ENCODE peak calls at places on chromosomes 7 and 10, in seven cellular contexts. G, A, K, U, S, L and Z are unnamed samples.

GRCh38 chr7:36129048-36129534 is 24.0 kb upstream of the EEPD1 start:
- DNase-seq in S (no peak), A (no peak), G (peak; percentile 64), K (peak; percentile 65), L (peak; percentile 25), U (peak; percentile 89), Z (peak; percentile 70)

GRCh38 chr10:70679498-70679897 is 7.2 kb downstream of the ADAMTS14 start:
- DNase-seq in A (peak; percentile 66), S (no peak), K (no peak), G (no peak), L (peak; percentile 64), U (no peak), Z (no peak)

GRCh38 chr10:121683366-121683765 is 85.1 kb upstream of the FGFR2 start:
- DNase-seq in A (no peak), K (no peak), L (no peak), U (no peak), G (no peak), S (no peak), Z (no peak)

GRCh38 chr7:47337531-47337930 is 244.4 kb downstream of the TNS3 start:
- DNase-seq in A (no peak), L (no peak), G (peak; percentile 64), U (no peak), K (no peak), S (peak; percentile 6), Z (no peak)

GRCh38 chr7:104039363-104039762 is 49.9 kb upstream of the RELN start:
- DNase-seq in L (no peak), K (no peak), U (no peak), S (no peak), G (no peak), A (no peak), Z (no peak)

GRCh38 chr10:24457661-24458318 is 248.9 kb downstream of the KIAA1217 start:
- DNase-seq in G (peak; percentile 92), K (no peak), A (no peak), S (no peak), U (peak; percentile 54), L (no peak), Z (peak; percentile 51)

GRCh38 chr7:121595949-121596692 is 200.0 kb upstream of the FAM3C start:
- DNase-seq in U (no peak), G (no peak), S (no peak), L (no peak), K (no peak), A (no peak), Z (no peak)

GRCh38 chr10:44051584-44052385 is 333.1 kb downstream of the CXCL12 start:
- DNase-seq in A (no peak), G (peak; percentile 72), S (no peak), U (peak; percentile 77), L (peak; percentile 67), K (no peak), Z (no peak)

GRCh38 chr10:103542764-103543616 is 49.5 kb downstream of the NEURL1 start:
- DNase-seq in L (peak; percentile 49), S (peak; percentile 76), A (no peak), G (peak; percentile 37), K (no peak), U (peak; percentile 66), Z (no peak)

GRCh38 chr7:129452589-129453231 is 18.5 kb downstream of the STRIP2 start:
- DNase-seq in U (no peak), S (no peak), G (no peak), A (no peak), L (no peak), K (no peak), Z (no peak)

GRCh38 chr10:45015590-45015989 is 14.9 kb downstream of the ZNF22 start:
- DNase-seq in S (no peak), U (no peak), A (no peak), K (no peak), L (no peak), G (no peak), Z (no peak)

GRCh38 chr10:63651864-63652263 is 130.7 kb downstream of the REEP3 start:
- DNase-seq in G (no peak), S (no peak), A (no peak), L (no peak), U (no peak), K (no peak), Z (no peak)

GRCh38 chr10:130491698-130492050 is 355.5 kb downstream of the GLRX3 start:
- DNase-seq in G (no peak), S (no peak), K (no peak), L (no peak), A (no peak), U (no peak), Z (no peak)

GRCh38 chr10:63866075-63866746 is 345.0 kb downstream of the REEP3 start:
- DNase-seq in S (peak; percentile 46), L (peak; percentile 54), A (peak; percentile 9), U (peak; percentile 74), G (peak; percentile 64), K (peak; percentile 27), Z (peak; percentile 64)

GRCh38 chr7:132393789-132394261 is 182.4 kb downstream of the PLXNA4 start:
- DNase-seq in G (no peak), K (no peak), S (no peak), U (no peak), A (no peak), L (no peak), Z (no peak)

GRCh38 chr10:113316506-113316905 is 236.3 kb upstream of the HABP2 start:
- DNase-seq in U (peak; percentile 41), A (no peak), G (no peak), K (no peak), L (no peak), S (no peak), Z (no peak)

GRCh38 chr10:124004372-124004928 is 88.9 kb downstream of the CHST15 start:
- DNase-seq in G (no peak), A (no peak), S (no peak), U (no peak), K (no peak), L (no peak), Z (no peak)

GRCh38 chr10:7000063-7000462 is 410.8 kb downstream of the SFMBT2 start:
- DNase-seq in L (no peak), A (no peak), U (no peak), K (no peak), G (no peak), S (no peak), Z (no peak)

GRCh38 chr7:151286148-151286547 is 37.7 kb upstream of the SMARCD3 start:
- DNase-seq in G (no peak), U (no peak), L (peak; percentile 6), A (no peak), S (peak; percentile 4), K (no peak), Z (no peak)

GRCh38 chr7:105277341-105277740 is 111.4 kb downstream of the SRPK2 start:
- DNase-seq in L (peak; percentile 19), G (peak; percentile 79), S (no peak), U (peak; percentile 53), A (no peak), K (no peak), Z (peak; percentile 47)

GRCh38 chr10:18918545-18918944 is 130.1 kb upstream of the MALRD1 start:
- DNase-seq in L (no peak), U (peak; percentile 98), A (no peak), S (no peak), K (no peak), G (peak; percentile 41), Z (no peak)

GRCh38 chr7:83413831-83414230 is 235.1 kb downstream of the SEMA3E start:
- DNase-seq in G (no peak), A (no peak), K (no peak), S (no peak), L (no peak), U (peak; percentile 69), Z (no peak)

GRCh38 chr10:3389093-3389492 is 216.5 kb upstream of the PITRM1 start:
- DNase-seq in G (no peak), A (no peak), U (no peak), L (no peak), S (no peak), K (no peak), Z (no peak)

GRCh38 chr7:8274589-8274988 is 12.6 kb upstream of the ICA1 start:
- DNase-seq in S (no peak), K (no peak), L (no peak), G (peak; percentile 13), A (no peak), U (peak; percentile 3), Z (no peak)

GRCh38 chr7:45709168-45710034 is 135.2 kb downstream of the ADCY1 start:
- DNase-seq in L (peak; percentile 16), A (no peak), S (no peak), G (peak; percentile 17), U (no peak), K (no peak), Z (no peak)

GRCh38 chr10:113732966-113733365 is 18.5 kb upstream of the PLEKHS1 start:
- DNase-seq in S (no peak), U (no peak), L (no peak), K (no peak), G (no peak), A (no peak), Z (no peak)

GRCh38 chr7:99036531-99037175 is 107.3 kb downstream of the SMURF1 start:
- DNase-seq in K (no peak), U (peak; percentile 90), S (peak; percentile 16), G (peak; percentile 15), A (no peak), L (peak; percentile 13), Z (no peak)

GRCh38 chr10:5685764-5686240 is 1.2 kb downstream of the TASOR2 start:
- DNase-seq in G (no peak), A (no peak), K (no peak), L (no peak), U (peak; percentile 31), S (peak; percentile 51), Z (no peak)
- TF ChIP-seq CTCF in G (no peak), A (no peak), K (no peak), L (no peak), U (no peak), S (peak; percentile 62), Z (no peak)

GRCh38 chr7:1668932-1669485 is 1.1 kb upstream of the ELFN1 start:
- DNase-seq in S (no peak), U (no peak), G (no peak), L (no peak), A (no peak), K (no peak), Z (no peak)
- TF ChIP-seq CTCF in S (no peak), U (no peak), G (no peak), L (no peak), A (no peak), K (no peak), Z (no peak)

DNA sequence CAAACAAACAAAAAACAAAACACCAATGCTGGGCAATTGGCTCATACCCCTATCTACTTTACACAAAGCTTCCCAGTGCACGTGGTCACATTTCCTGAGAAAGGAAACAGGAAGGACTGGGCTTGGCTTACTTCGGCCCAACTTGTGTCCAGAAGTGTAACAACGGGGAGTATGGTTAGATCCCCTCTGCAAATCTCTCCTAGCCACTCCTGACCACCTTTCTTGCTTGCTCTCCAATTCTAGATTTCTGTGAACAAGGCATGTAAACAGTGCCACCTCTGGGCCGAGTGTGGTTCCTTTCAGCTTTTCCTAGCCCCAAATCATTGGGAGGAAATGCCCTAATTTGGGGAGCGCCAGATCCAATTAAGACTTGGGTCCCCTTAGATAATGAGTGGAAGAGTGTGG is 21.0 kb upstream of the FRAT2 start:
- DNase-seq in U (peak; percentile 56), L (no peak), S (no peak), A (no peak), K (no peak), G (peak; percentile 27), Z (no peak)
- TF ChIP-seq CTCF in U (peak; percentile 68), L (peak; percentile 34), S (peak; percentile 47), A (peak; percentile 16), K (peak; percentile 33), G (no peak), Z (no peak)

GRCh38 chr7:40723829-40724228 is 589.0 kb downstream of the SUGCT start:
- DNase-seq in G (no peak), K (no peak), U (no peak), A (no peak), L (no peak), S (no peak), Z (no peak)

GRCh38 chr7:40721344-40721949 is 586.6 kb downstream of the SUGCT start:
- DNase-seq in L (peak; percentile 24), S (no peak), U (peak; percentile 28), K (no peak), G (no peak), A (peak; percentile 41), Z (no peak)

GRCh38 chr7:40726559-40726958 is 591.8 kb downstream of the SUGCT start:
- DNase-seq in G (no peak), A (no peak), K (no peak), U (no peak), S (no peak), L (no peak), Z (no peak)
- TF ChIP-seq CTCF in G (no peak), A (no peak), K (no peak), U (no peak), S (no peak), L (no peak), Z (no peak)